ENCODE peak calls at places on chromosomes 13 and 19, in four cellular contexts. One of them, this sample, is unnamed.

GRCh38 chr13:52949744-52950143 is 78.9 kb upstream of the OLFM4 start:
- DNase-seq in AG10803: no peak
- DNase-seq in A549: no peak
- DNase-seq in AG09309: no peak
- DNase-seq in this sample: no peak

GRCh38 chr13:26589754-26590153 is 32.3 kb downstream of the WASF3 start:
- DNase-seq in AG10803: peak
- DNase-seq in A549: no peak
- DNase-seq in AG09309: no peak
- DNase-seq in this sample: peak

GRCh38 chr19:10104665-10105221 is 1.4 kb upstream of the PPAN start:
- DNase-seq in AG10803: no peak
- DNase-seq in A549: no peak
- DNase-seq in AG09309: no peak
- DNase-seq in this sample: no peak

GRCh38 chr13:29924951-29925350 is 74.5 kb upstream of the UBL3 start:
- DNase-seq in AG10803: no peak
- DNase-seq in A549: no peak
- DNase-seq in AG09309: no peak
- DNase-seq in this sample: peak

GRCh38 chr19:1859319-1859718 is 4.1 kb downstream of the KLF16 start:
- DNase-seq in AG10803: no peak
- DNase-seq in A549: peak
- DNase-seq in AG09309: no peak
- DNase-seq in this sample: no peak

GRCh38 chr13:21675095-21676007 is 4.5 kb downstream of the FGF9 start:
- DNase-seq in AG10803: no peak
- DNase-seq in A549: no peak
- DNase-seq in AG09309: no peak
- DNase-seq in this sample: no peak

GRCh38 chr19:46407891-46408426 is 5.4 kb downstream of the CCDC8 start:
- DNase-seq in AG10803: no peak
- DNase-seq in A549: no peak
- DNase-seq in AG09309: no peak
- DNase-seq in this sample: no peak

GRCh38 chr13:37621811-37622361 is 23.3 kb upstream of the POSTN start:
- DNase-seq in AG10803: peak
- DNase-seq in A549: no peak
- DNase-seq in AG09309: peak
- DNase-seq in this sample: peak

GRCh38 chr19:55498246-55498645 is 10.0 kb downstream of the SSC5D start:
- DNase-seq in AG10803: no peak
- DNase-seq in A549: no peak
- DNase-seq in AG09309: no peak
- DNase-seq in this sample: no peak

GRCh38 chr13:51955281-51955771 is 55.9 kb downstream of the ATP7B start:
- DNase-seq in AG10803: no peak
- DNase-seq in A549: no peak
- DNase-seq in AG09309: no peak
- DNase-seq in this sample: no peak

GRCh38 chr19:17580470-17581000 is 25.1 kb downstream of the COLGALT1 start:
- DNase-seq in AG10803: no peak
- DNase-seq in A549: no peak
- DNase-seq in AG09309: no peak
- DNase-seq in this sample: no peak

GRCh38 chr13:50060718-50061117 is 45.5 kb downstream of the KCNRG start:
- DNase-seq in AG10803: no peak
- DNase-seq in A549: no peak
- DNase-seq in AG09309: no peak
- DNase-seq in this sample: no peak

GRCh38 chr19:50333737-50334617 is 4.8 kb upstream of the KCNC3 start:
- DNase-seq in AG10803: no peak
- DNase-seq in A549: peak
- DNase-seq in AG09309: no peak
- DNase-seq in this sample: no peak

GRCh38 chr19:33840382-33840781 is 43.7 kb downstream of the KCTD15 start:
- DNase-seq in AG10803: no peak
- DNase-seq in A549: no peak
- DNase-seq in AG09309: no peak
- DNase-seq in this sample: no peak

GRCh38 chr19:55341191-55342043 is 1.7 kb downstream of the KMT5C start:
- DNase-seq in AG10803: peak
- DNase-seq in A549: peak
- DNase-seq in AG09309: no peak
- DNase-seq in this sample: peak

GRCh38 chr19:34500656-34501120 is 19.1 kb downstream of the WTIP start:
- DNase-seq in AG10803: no peak
- DNase-seq in A549: no peak
- DNase-seq in AG09309: no peak
- DNase-seq in this sample: no peak

GRCh38 chr13:66200555-66200954 is 1029.6 kb downstream of the PCDH9 start:
- DNase-seq in AG10803: no peak
- DNase-seq in A549: no peak
- DNase-seq in AG09309: no peak
- DNase-seq in this sample: peak
- TF ChIP-seq CTCF in AG10803: no peak
- TF ChIP-seq CTCF in A549: no peak
- TF ChIP-seq CTCF in AG09309: peak
- TF ChIP-seq CTCF in this sample: peak

DNA sequence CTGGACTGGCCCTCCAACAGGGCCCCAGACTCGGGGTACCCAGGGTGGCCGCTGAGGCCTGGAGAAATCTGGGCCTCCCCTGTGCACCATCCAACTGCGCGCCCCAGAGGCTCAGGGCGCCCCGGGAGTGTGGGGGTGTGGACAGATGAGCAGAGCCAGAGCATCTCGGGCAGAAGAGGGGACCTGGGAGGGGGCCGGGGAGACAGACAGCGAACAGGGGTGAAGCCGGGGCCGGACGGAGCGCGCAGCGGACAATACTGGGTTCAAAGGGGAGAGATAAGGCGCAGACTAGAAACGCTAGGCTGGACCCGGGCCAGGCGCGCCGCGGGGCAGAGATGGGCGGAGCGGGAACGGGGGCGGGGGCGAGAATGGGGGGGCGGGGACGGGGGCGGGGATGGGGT is 460 bp upstream of the CERS4 start:
- DNase-seq in AG10803: no peak
- DNase-seq in A549: no peak
- DNase-seq in AG09309: no peak
- DNase-seq in this sample: peak
- H3K4me3 ChIP-seq in AG10803: peak
- H3K4me3 ChIP-seq in A549: peak
- H3K4me3 ChIP-seq in AG09309: no peak
- H3K4me3 ChIP-seq in this sample: peak

DNA sequence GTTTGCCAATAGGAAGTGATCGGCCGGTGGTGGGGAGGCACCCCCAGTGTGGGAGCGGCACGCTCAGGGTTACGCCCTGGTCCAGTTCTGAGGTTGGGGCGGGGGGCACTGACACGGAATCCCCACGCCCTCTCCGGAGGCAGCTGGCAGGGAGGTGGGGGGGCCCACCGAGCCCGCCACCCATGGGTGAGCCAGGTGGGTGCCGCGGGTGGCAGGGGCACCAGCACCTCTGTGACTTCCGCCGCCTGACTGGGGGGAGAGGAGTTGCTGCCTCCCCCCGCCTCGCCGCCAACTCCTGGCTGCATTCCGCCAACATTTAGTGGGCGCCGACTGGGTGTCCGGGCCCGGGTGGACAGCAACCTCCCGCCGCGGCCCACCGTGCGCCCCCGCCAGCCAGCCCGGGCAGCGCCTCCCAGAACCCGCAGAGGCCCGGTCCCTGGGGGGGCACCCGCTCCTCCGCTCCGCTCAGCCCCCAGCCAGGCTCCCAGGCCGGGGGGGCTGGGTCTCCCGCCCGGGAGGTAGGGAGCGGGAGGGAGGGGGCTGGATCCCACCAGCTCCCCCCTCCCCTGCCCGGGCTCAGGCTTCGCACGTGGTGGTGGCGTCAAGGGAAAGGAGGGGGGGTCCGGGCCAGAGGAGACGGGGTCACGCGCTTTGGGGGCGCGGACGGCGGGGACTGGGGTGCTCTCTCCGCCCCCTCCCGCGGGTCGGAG is 2.0 kb downstream of the ZBTB7A start:
- DNase-seq in AG10803: no peak
- DNase-seq in A549: no peak
- DNase-seq in AG09309: no peak
- DNase-seq in this sample: no peak
- TF ChIP-seq CTCF in AG10803: no peak
- TF ChIP-seq CTCF in A549: no peak
- TF ChIP-seq CTCF in AG09309: no peak
- TF ChIP-seq CTCF in this sample: no peak

DNA sequence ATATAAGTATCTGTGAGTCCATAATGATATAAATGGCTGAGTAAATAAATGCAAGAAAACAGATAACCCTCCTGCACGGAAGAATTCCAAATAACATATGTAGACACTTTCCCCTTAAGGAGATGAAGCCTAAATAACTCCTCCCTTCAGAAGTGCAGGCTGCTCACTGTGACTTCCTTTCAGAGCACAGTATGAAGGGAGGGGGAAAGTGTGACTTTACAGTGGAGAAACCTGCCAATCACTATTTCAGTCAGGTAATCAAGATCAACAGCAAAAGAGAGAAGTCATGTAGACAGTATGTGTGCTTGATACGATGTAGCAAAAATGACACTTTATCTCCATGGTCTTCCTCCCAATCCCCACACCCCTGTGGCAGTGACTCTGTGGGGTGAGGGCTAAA is 7.1 kb downstream of the GGACT start:
- DNase-seq in AG10803: no peak
- DNase-seq in A549: no peak
- DNase-seq in AG09309: no peak
- DNase-seq in this sample: no peak
- H3K4me3 ChIP-seq in AG10803: no peak
- H3K4me3 ChIP-seq in A549: no peak
- H3K4me3 ChIP-seq in AG09309: no peak
- H3K4me3 ChIP-seq in this sample: no peak